ENCODE peak calls at places on chromosomes 6 and 20, in four cellular contexts. E is pancreas; O is Calu3; Y is CD8-positive, alpha-beta T cell. C is an unnamed sample.

GRCh38 chr6:7237653-7238190 is 75.3 kb downstream of the SSR1 start:
- DNase-seq in E (no peak), Y (no peak), O (no peak), C (no peak)

GRCh38 chr6:97394160-97394748 is 111.2 kb upstream of the MMS22L start:
- DNase-seq in E (no peak), Y (no peak), O (peak; percentile 68), C (no peak)

GRCh38 chr6:168525926-168526630 is 85.1 kb downstream of the SMOC2 start:
- DNase-seq in Y (no peak), O (no peak), E (peak; percentile 86), C (no peak)

GRCh38 chr6:118017301-118017854 is 110.3 kb downstream of the SLC35F1 start:
- DNase-seq in Y (no peak), E (no peak), O (no peak), C (no peak)

GRCh38 chr20:25212242-25212641 is 16.7 kb downstream of the ENTPD6 start:
- DNase-seq in O (no peak), E (no peak), Y (no peak), C (no peak)

GRCh38 chr20:57389695-57390603 is 1.2 kb upstream of the RBM38 start:
- DNase-seq in Y (no peak), O (no peak), E (peak; percentile 81), C (no peak)

GRCh38 chr6:164097557-164098398 is 683.3 kb downstream of the QKI start:
- DNase-seq in E (no peak), O (no peak), Y (no peak), C (no peak)

GRCh38 chr6:104414723-104415122 is 445.0 kb downstream of the HACE1 start:
- DNase-seq in O (no peak), Y (no peak), E (no peak), C (no peak)

GRCh38 chr20:1034420-1034799 is 32.3 kb upstream of the RSPO4 start:
- DNase-seq in E (no peak), O (no peak), Y (no peak), C (no peak)

GRCh38 chr20:40279390-40279789 is 409.6 kb downstream of the MAFB start:
- DNase-seq in O (no peak), E (no peak), Y (no peak), C (no peak)

GRCh38 chr20:32018269-32019155 is 8.3 kb downstream of the CCM2L start:
- DNase-seq in O (peak; percentile 95), Y (peak; percentile 26), E (peak; percentile 88), C (peak; percentile 83)

GRCh38 chr6:106508836-106509235 is 120.5 kb downstream of the RTN4IP1 start:
- DNase-seq in Y (no peak), O (no peak), E (no peak), C (no peak)

GRCh38 chr6:82622461-82622860 is 258.8 kb downstream of the TPBG start:
- DNase-seq in O (no peak), E (no peak), Y (no peak), C (no peak)

GRCh38 chr20:55095745-55096450 is 620.5 kb downstream of the DOK5 start:
- DNase-seq in E (no peak), O (no peak), Y (no peak), C (no peak)

GRCh38 chr20:32909451-32909850 is 50.7 kb downstream of the EFCAB8 start:
- DNase-seq in E (no peak), Y (no peak), O (no peak), C (no peak)

GRCh38 chr6:153602387-153602786 is 436.7 kb upstream of the OPRM1 start:
- DNase-seq in E (no peak), O (no peak), Y (no peak), C (no peak)

GRCh38 chr20:62485062-62485700 is 9.4 kb upstream of the GATA5 start:
- DNase-seq in O (peak; percentile 41), E (peak; percentile 79), Y (no peak), C (no peak)

GRCh38 chr20:48339147-48339985 is 488.4 kb downstream of the PREX1 start:
- DNase-seq in E (no peak), O (peak; percentile 60), Y (no peak), C (no peak)

GRCh38 chr6:29619578-29619977 is 13.4 kb downstream of the GABBR1 start:
- DNase-seq in Y (no peak), E (no peak), O (no peak), C (no peak)

DNA sequence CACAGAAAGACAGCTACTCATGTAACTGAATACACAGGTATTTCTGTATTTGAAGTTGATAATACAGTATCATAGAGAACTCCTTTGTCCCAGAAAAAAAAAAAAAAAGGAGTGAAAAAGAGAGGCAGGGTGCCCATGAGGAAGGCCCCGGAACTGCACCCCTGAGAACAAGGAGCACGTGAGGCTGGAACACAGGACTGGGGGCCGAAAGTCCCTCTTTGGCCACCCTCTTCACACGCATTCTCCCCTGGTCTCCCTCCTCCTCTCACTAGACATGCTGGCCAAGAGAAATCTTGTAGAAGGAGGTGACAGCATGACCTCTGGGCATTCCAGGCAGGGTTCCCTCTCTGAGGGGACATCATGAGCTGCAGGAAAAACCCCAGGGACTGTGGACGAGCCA is 62.7 kb upstream of the TRAF3IP2 start:
- DNase-seq in O (no peak), E (no peak), Y (no peak), C (no peak)
- TF ChIP-seq CTCF in O (peak; percentile 16), E (no peak), Y (no peak), C (no peak)

GRCh38 chr20:24206995-24207394 is 218.4 kb upstream of the GGTLC1 start:
- DNase-seq in Y (no peak), E (no peak), O (no peak), C (no peak)

GRCh38 chr20:24207803-24208300 is 219.3 kb upstream of the GGTLC1 start:
- DNase-seq in E (no peak), O (no peak), Y (no peak), C (no peak)

GRCh38 chr20:24212494-24212893 is 223.9 kb upstream of the GGTLC1 start:
- DNase-seq in E (no peak), Y (no peak), O (no peak), C (no peak)

GRCh38 chr20:24211972-24212371 is 223.4 kb upstream of the GGTLC1 start:
- DNase-seq in Y (no peak), O (no peak), E (no peak), C (no peak)

GRCh38 chr20:24208652-24209051 is 220.1 kb upstream of the GGTLC1 start:
- DNase-seq in E (no peak), O (no peak), Y (no peak), C (no peak)
- TF ChIP-seq CTCF in E (no peak), O (no peak), Y (no peak), C (peak; percentile 20)

DNA sequence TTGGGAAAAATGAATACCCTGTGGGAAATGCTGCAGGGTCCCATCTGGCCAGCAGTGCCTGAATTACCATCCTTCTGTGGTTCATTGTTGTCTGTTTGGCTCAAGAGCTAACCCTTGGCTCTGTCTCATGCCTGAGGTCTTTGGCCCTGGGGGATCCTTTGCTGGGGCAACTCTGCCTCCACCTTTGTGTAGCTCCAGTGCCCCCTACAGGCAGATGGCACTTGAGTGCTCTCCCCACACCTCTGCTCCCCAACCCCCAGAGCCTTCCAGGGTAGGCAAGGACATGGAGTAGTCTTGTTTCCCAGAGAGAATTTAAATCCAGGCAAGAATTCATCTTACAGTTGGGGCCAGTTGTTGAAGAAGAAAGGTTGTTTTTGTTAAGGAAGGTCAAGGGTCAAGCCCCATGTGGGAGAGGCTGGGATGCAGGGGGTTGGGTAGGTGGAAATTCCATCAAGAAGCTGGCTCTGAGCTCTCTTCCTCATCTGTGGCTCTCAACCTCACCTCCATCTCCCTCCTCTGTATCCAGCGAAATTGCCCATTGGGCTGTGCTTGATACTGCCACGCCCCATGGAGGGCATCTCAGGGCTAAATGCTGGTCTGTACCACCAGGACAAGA is 44.2 kb downstream of the ZNF831 start:
- DNase-seq in E (no peak), O (peak; percentile 68), Y (peak; percentile 66), C (no peak)
- TF ChIP-seq CTCF in E (peak; percentile 17), O (peak; percentile 39), Y (peak; percentile 93), C (peak; percentile 53)

GRCh38 chr20:23349338-23350006 is 1.1 kb upstream of the NXT1 start:
- DNase-seq in E (no peak), Y (no peak), O (no peak), C (no peak)

GRCh38 chr20:23344336-23344735 is 6.3 kb upstream of the NXT1 start:
- DNase-seq in E (no peak), Y (no peak), O (no peak), C (no peak)

GRCh38 chr20:23347791-23348190 is 2.8 kb upstream of the NXT1 start:
- DNase-seq in Y (no peak), E (no peak), O (no peak), C (no peak)

GRCh38 chr20:23350855-23351838 is 556 bp downstream of the NXT1 start:
- DNase-seq in Y (peak; percentile 40), O (peak; percentile 15), E (peak; percentile 79), C (no peak)

GRCh38 chr20:23350007-23350854 is at the start of gene NXT1:
- DNase-seq in Y (peak; percentile 92), O (peak; percentile 83), E (peak; percentile 98), C (peak; percentile 35)
- TF ChIP-seq CTCF in Y (no peak), O (no peak), E (no peak), C (no peak)

DNA sequence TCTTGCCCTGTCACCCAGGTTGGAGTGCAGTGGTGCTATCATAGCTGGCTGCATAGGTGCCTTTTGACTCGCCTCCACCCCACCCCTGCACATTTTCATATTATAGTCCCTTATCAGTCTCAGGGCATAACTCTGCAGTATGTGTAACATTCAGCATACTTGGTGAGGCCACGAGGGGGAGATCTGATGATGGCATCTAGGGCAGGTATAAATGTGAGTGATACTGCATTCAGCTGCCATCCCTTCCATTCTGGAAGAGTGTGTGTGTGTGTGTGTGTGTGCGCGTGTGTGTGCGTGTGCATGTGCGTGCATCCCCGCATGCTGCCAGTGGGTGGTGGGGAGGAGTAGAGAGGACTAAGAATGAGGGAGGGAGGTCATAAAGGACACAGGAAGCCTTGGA is 81.4 kb downstream of the JARID2 start:
- DNase-seq in E (no peak), O (peak; percentile 19), Y (no peak), C (no peak)
- TF ChIP-seq CTCF in E (no peak), O (no peak), Y (peak; percentile 41), C (peak; percentile 23)

GRCh38 chr20:14142171-14142570 is 146.9 kb downstream of the MACROD2 start:
- DNase-seq in O (peak; percentile 43), E (no peak), Y (no peak), C (no peak)
- TF ChIP-seq CTCF in O (no peak), E (peak; percentile 36), Y (no peak), C (peak; percentile 64)

GRCh38 chr20:10170261-10170660 is 48.4 kb upstream of the SNAP25 start:
- DNase-seq in O (no peak), E (no peak), Y (no peak), C (no peak)

GRCh38 chr20:10172998-10173655 is 45.5 kb upstream of the SNAP25 start:
- DNase-seq in E (no peak), Y (no peak), O (no peak), C (no peak)

GRCh38 chr20:10167594-10167993 is 51.0 kb upstream of the SNAP25 start:
- DNase-seq in Y (no peak), E (no peak), O (no peak), C (no peak)

GRCh38 chr20:10169752-10170151 is 48.9 kb upstream of the SNAP25 start:
- DNase-seq in Y (no peak), O (no peak), E (no peak), C (no peak)

GRCh38 chr20:10171864-10172751 is 46.5 kb upstream of the SNAP25 start:
- DNase-seq in E (peak; percentile 75), Y (no peak), O (peak; percentile 72), C (peak; percentile 21)
- TF ChIP-seq CTCF in E (no peak), Y (no peak), O (no peak), C (no peak)

DNA sequence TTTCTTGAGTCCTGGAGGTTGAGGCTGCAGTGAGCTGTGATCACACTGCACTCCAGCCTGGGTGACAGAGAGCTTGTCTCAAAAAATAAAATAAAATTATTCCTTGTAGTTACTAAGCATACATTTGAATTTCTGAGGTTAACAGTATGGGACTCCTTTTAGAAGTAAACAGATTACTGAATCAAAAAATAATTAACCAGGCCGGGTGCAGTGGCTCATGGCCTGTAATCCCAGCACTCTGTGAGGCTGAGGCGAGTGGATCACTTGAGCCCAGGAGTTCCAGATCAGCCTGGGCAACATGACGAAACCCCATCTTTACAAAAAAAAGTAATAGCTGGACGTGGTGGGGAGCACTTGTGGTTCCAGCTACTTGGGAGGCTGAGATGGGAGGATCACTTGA is 22.1 kb upstream of the EEF1A1 start:
- DNase-seq in O (no peak), Y (no peak), E (no peak), C (no peak)
- TF ChIP-seq CTCF in O (no peak), Y (no peak), E (no peak), C (no peak)

C was measured in D721Med.